ENCODE peak calls at places on chromosomes 7 and 10, in five cellular contexts. B, L, X, K and Y are unnamed samples.

GRCh38 chr7:51827641-51828040 is 511.0 kb upstream of the COBL start:
- DNase-seq in B (no peak), L (no peak), X (no peak), K (no peak), Y (no peak)

GRCh38 chr10:73131295-73131694 is 21.0 kb downstream of the NUDT13 start:
- DNase-seq in B (no peak), L (peak), X (no peak), K (no peak), Y (no peak)

GRCh38 chr7:39280337-39280736 is 285.9 kb upstream of the YAE1 start:
- DNase-seq in B (no peak), L (no peak), X (no peak), K (no peak), Y (no peak)

GRCh38 chr10:71201921-71202713 is 10.3 kb upstream of the UNC5B start:
- DNase-seq in B (no peak), L (no peak), X (no peak), K (no peak), Y (no peak)

GRCh38 chr7:92652536-92652935 is 62.3 kb upstream of the FAM133B start:
- DNase-seq in B (no peak), L (peak), X (no peak), K (no peak), Y (no peak)

GRCh38 chr7:143504937-143505297 is 27.2 kb downstream of the TAS2R41 start:
- DNase-seq in B (no peak), L (no peak), X (no peak), K (no peak), Y (peak)

GRCh38 chr10:122029503-122030199 is 40.7 kb downstream of the TACC2 start:
- DNase-seq in B (no peak), L (no peak), X (no peak), K (no peak), Y (peak)

GRCh38 chr10:98090822-98091221 is 43.6 kb upstream of the R3HCC1L start:
- DNase-seq in B (no peak), L (no peak), X (no peak), K (no peak), Y (no peak)

GRCh38 chr7:27254625-27255024 is 12.0 kb downstream of the EVX1 start:
- DNase-seq in B (no peak), L (no peak), X (no peak), K (no peak), Y (no peak)

GRCh38 chr7:92835851-92836488 is 403 bp downstream of the CDK6 start:
- DNase-seq in B (peak), L (peak), X (no peak), K (peak), Y (peak)

GRCh38 chr7:101173752-101174244 is 6.3 kb downstream of the NAT16 start:
- DNase-seq in B (peak), L (peak), X (no peak), K (peak), Y (no peak)

GRCh38 chr10:2650328-2650727 is 417.0 kb upstream of the PFKP start:
- DNase-seq in B (no peak), L (no peak), X (no peak), K (no peak), Y (peak)

GRCh38 chr7:3730271-3730670 is 429.2 kb downstream of the SDK1 start:
- DNase-seq in B (no peak), L (no peak), X (no peak), K (no peak), Y (no peak)

GRCh38 chr7:1360521-1360971 is 98.7 kb downstream of the MICALL2 start:
- DNase-seq in B (no peak), L (no peak), X (no peak), K (no peak), Y (no peak)

GRCh38 chr10:77913090-77913489 is 13.5 kb downstream of the DLG5 start:
- DNase-seq in B (no peak), L (no peak), X (no peak), K (no peak), Y (no peak)

GRCh38 chr10:102268333-102268999 is 23.1 kb downstream of the GBF1 start:
- DNase-seq in B (no peak), L (no peak), X (no peak), K (no peak), Y (no peak)

GRCh38 chr10:89959433-89960110 is 258.2 kb downstream of the KIF20B start:
- DNase-seq in B (no peak), L (no peak), X (no peak), K (no peak), Y (no peak)

GRCh38 chr7:78370931-78371330 is 572.4 kb downstream of the PHTF2 start:
- DNase-seq in B (no peak), L (no peak), X (no peak), K (no peak), Y (peak)

GRCh38 chr7:3156508-3156907 is 112.8 kb upstream of the CARD11 start:
- DNase-seq in B (no peak), L (no peak), X (no peak), K (no peak), Y (no peak)

GRCh38 chr10:79399242-79399831 is 46.1 kb downstream of the ZCCHC24 start:
- DNase-seq in B (no peak), L (peak), X (no peak), K (no peak), Y (no peak)

GRCh38 chr10:4820804-4821401 is 5.1 kb upstream of the AKR1E2 start:
- DNase-seq in B (no peak), L (no peak), X (no peak), K (no peak), Y (no peak)

GRCh38 chr10:97849491-97850402 is at the start of gene GOLGA7B:
- DNase-seq in B (peak), L (peak), X (no peak), K (peak), Y (peak)